ENCODE peak calls at places on chromosomes 7 and 10, in five cellular contexts. F is right atrium auricular region, S is cardiac fibroblast, J is RWPE2, V is AG04450. R is an unnamed sample.

GRCh38 chr10:3046941-3047621 is 20.3 kb upstream of the PFKP start:
- DNase-seq in J (no peak), V (no peak), S (peak), F (no peak), R (no peak)

GRCh38 chr7:120550494-120551048 is 277.6 kb downstream of the KCND2 start:
- DNase-seq in J (no peak), S (peak), F (no peak), V (no peak), R (no peak)

GRCh38 chr10:48536226-48536500 is 68.7 kb downstream of the ARHGAP22 start:
- DNase-seq in S (no peak), V (no peak), F (peak), J (no peak), R (no peak)

GRCh38 chr10:97887399-97887798 is 37.8 kb downstream of the GOLGA7B start:
- DNase-seq in V (no peak), F (no peak), J (no peak), S (no peak), R (no peak)

GRCh38 chr7:82179311-82179710 is 264.3 kb downstream of the CACNA2D1 start:
- DNase-seq in S (peak), J (no peak), F (no peak), V (no peak), R (no peak)

GRCh38 chr10:132402781-132403241 is 5.8 kb downstream of the PWWP2B start:
- DNase-seq in V (no peak), S (no peak), F (no peak), J (no peak), R (no peak)

GRCh38 chr10:63217120-63217605 is 84.0 kb downstream of the NRBF2 start:
- DNase-seq in F (no peak), V (no peak), S (peak), J (no peak), R (no peak)

GRCh38 chr10:6986927-6987326 is 406.9 kb upstream of the PRKCQ start:
- DNase-seq in V (no peak), F (no peak), J (no peak), S (no peak), R (no peak)

GRCh38 chr10:79347894-79348639 is 798 bp downstream of the PPIF start:
- DNase-seq in V (peak), J (no peak), S (peak), F (peak), R (no peak)

GRCh38 chr10:117240105-117240729 is 697 bp upstream of the SLC18A2 start:
- DNase-seq in F (no peak), J (no peak), V (no peak), S (no peak), R (no peak)

GRCh38 chr7:7962851-7963250 is 5.7 kb upstream of the GLCCI1 start:
- DNase-seq in F (no peak), S (peak), V (peak), J (no peak), R (no peak)

GRCh38 chr10:123530166-123530870 is 135.8 kb upstream of the GPR26 start:
- DNase-seq in S (no peak), F (peak), J (no peak), V (no peak), R (no peak)

GRCh38 chr10:129790710-129791446 is 173.2 kb downstream of the EBF3 start:
- DNase-seq in S (peak), V (no peak), J (no peak), F (no peak), R (no peak)

GRCh38 chr7:134567368-134567767 is 18.5 kb downstream of the AKR1B15 start:
- DNase-seq in S (no peak), V (no peak), J (no peak), F (no peak), R (no peak)

GRCh38 chr10:6151087-6151977 is 51.4 kb upstream of the PFKFB3 start:
- DNase-seq in F (peak), S (peak), J (no peak), V (no peak), R (no peak)

GRCh38 chr7:136104269-136104603 is 127.1 kb upstream of the MTPN start:
- DNase-seq in J (no peak), F (no peak), S (no peak), V (no peak), R (no peak)

GRCh38 chr10:95388539-95388938 is 97.7 kb upstream of the PDLIM1 start:
- DNase-seq in F (no peak), J (no peak), S (no peak), V (no peak), R (no peak)

GRCh38 chr10:71663311-71663710 is 56.3 kb downstream of the C10orf105 start:
- DNase-seq in V (no peak), J (no peak), S (peak), F (no peak), R (no peak)

GRCh38 chr7:41886906-41887311 is 184.0 kb upstream of the INHBA start:
- DNase-seq in J (no peak), F (peak), V (peak), S (peak), R (peak)

GRCh38 chr10:37754538-37755323 is 102.7 kb downstream of the ZNF248 start:
- DNase-seq in J (no peak), V (no peak), S (peak), F (no peak), R (no peak)

GRCh38 chr10:34864156-34865075 is 49.3 kb upstream of the PARD3 start:
- DNase-seq in S (peak), V (no peak), J (no peak), F (no peak), R (no peak)

GRCh38 chr10:47367646-47368045 is 16.4 kb downstream of the ZNF488 start:
- DNase-seq in V (no peak), S (no peak), F (no peak), J (peak), R (no peak)

GRCh38 chr10:114638874-114639625 is 19.0 kb downstream of the ABLIM1 start:
- DNase-seq in V (peak), F (no peak), J (no peak), S (peak), R (peak)

DNA sequence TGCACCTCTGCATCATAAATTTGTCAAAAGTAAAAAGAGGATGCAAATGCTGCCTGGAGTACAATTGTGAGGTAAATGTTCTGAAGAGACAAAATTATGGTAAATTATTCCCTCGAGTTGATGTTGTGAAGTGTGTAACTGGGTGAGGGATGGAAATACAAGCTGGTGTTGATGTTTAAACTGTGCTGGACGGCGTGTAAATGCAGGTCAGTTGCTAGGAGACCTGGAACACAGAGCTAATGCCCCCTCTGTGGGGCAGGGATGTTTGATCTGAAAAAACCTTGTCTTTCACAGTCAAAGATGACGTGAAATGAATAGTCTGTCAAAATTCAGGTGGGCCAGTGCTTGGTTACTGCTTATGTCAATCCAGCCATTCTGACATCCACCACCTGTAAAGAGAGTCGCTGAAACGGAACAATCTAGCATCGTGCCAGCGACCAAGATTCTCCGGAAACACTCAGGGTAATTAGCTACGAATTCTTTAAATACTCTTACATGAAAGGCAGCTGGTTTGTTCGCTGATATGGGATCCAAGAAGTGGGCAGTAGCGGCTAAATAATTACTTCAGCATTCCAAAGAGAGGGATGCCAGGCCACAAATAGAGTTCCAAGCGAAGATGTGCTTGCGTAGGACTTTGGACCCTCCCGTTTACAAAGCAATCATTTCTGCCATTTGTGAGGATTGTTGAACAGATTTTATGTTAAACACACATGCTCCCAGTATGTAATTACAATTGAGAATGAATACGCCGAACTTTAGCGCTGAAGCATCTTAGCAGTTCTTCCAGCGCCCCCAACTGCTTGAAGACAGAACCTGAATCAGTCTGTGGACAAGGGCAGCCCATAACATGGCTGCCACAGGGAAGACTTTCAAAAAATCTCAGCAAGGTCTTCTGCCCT is 7.4 kb upstream of the ASB4 start:
- DNase-seq in J (no peak), V (no peak), S (peak), F (no peak), R (no peak)
- H3K4me3 ChIP-seq in J (no peak), V (no peak), S (peak), F (no peak), R (no peak)

GRCh38 chr7:143131777-143132176 is at the start of gene PIP:
- DNase-seq in V (no peak), J (no peak), S (peak), F (no peak), R (no peak)
- TF ChIP-seq CTCF in V (no peak), J (no peak), S (no peak), F (no peak), R (no peak)

GRCh38 chr10:102670871-102671434 is 26.7 kb downstream of the TRIM8 start:
- DNase-seq in V (no peak), S (no peak), J (no peak), F (no peak), R (no peak)
- H3K4me3 ChIP-seq in V (no peak), S (no peak), J (no peak), F (no peak), R (no peak)

DNA sequence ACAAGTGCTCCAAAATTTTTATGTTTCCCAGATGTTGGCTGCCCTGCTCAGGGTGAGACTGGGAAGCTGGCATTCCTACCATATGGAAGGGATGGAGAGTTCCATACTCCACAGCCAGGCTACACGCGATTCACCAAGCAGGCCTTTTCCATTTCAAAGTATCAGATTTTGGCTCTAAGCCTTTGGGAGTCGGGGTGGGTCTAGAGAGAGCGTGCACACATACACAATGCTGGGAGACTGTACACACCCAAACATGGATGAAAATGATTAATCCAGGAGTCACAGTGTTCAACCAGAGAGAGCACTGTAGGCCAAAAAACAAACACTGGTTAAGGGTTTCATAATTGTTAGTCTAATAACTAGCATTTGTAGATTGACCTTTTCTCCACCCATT is 295.0 kb downstream of the BICC1 start:
- DNase-seq in S (peak), F (no peak), V (no peak), J (no peak), R (peak)
- TF ChIP-seq CTCF in S (peak), F (no peak), V (no peak), J (peak), R (no peak)

DNA sequence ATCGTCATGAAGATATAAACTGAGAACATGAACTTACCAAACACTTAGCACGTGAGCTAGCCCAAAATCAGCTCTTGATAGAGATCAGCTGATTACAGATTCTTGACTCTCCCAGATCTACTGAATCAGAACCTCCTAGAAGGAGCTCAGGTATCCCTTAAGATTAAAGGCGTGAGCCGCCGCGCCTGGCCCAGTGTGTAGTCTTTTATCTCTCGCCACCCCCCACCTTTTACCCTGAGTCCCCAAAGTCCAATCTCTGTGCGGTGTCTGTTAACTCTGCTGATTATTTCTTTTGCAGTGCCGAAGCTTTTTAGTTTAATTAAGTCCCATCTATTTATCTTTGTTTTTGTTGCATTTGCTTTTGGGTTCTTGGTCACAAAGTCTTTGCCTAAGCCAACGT is 1.1 kb upstream of the GNA12 start:
- DNase-seq in F (no peak), V (no peak), S (no peak), J (no peak), R (no peak)
- H3K4me3 ChIP-seq in F (no peak), V (no peak), S (no peak), J (no peak), R (no peak)

GRCh38 chr7:3240826-3241430 is 60.1 kb upstream of the SDK1 start:
- DNase-seq in J (no peak), V (no peak), F (no peak), S (no peak), R (no peak)
- TF ChIP-seq CTCF in J (no peak), V (no peak), F (no peak), S (no peak), R (no peak)

DNA sequence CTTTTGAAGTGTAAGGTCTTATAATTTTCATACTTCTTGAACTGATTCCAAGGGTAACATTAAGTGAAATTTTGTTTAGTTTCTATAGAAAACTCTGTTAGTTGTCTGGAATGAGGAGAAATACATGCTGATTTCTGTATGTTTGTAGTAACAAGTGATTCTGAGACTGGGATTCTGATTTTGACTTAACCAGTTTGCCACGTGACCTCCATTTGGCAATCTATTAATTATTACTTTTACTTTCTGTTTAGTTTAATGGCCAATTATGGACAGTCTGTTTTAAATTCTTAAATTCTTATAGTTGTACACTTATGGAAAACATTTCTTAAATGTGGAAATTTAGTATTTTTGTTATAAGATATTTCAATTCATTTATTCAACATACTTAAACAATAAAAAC is 163.1 kb downstream of the ADK start:
- DNase-seq in S (peak), J (no peak), F (no peak), V (no peak), R (no peak)
- H3K4me3 ChIP-seq in S (no peak), J (no peak), F (peak), V (no peak), R (no peak)

GRCh38 chr7:37952240-37952639 is 31.8 kb downstream of the EPDR1 start:
- DNase-seq in S (no peak), J (no peak), V (no peak), F (no peak), R (no peak)
- TF ChIP-seq CTCF in S (no peak), J (no peak), V (no peak), F (no peak), R (no peak)